ENCODE peak calls at places on chromosomes 11 and 22, in seven cellular contexts. Q, T, R, N, E, K and V are unnamed samples.

GRCh38 chr22:23609983-23610781 is 21.9 kb downstream of the DRICH1 start:
- DNase-seq in Q (no peak), T (no peak), R (no peak), N (no peak), E (no peak), K (no peak), V (no peak)

GRCh38 chr11:67436459-67437081 is 912 bp downstream of the PTPRCAP start:
- DNase-seq in Q (peak; percentile 72), T (no peak), R (no peak), N (peak; percentile 66), E (no peak), K (no peak), V (no peak)

GRCh38 chr11:29507381-29507780 is 509.4 kb downstream of the KCNA4 start:
- DNase-seq in Q (no peak), T (no peak), R (no peak), N (no peak), E (no peak), K (no peak), V (no peak)

GRCh38 chr11:82756765-82757650 is 23.3 kb upstream of the FAM181B start:
- DNase-seq in Q (no peak), T (no peak), R (no peak), N (no peak), E (no peak), K (no peak), V (no peak)

GRCh38 chr22:43488031-43488892 is 76.4 kb downstream of the MPPED1 start:
- DNase-seq in Q (no peak), T (no peak), R (no peak), N (no peak), E (no peak), K (no peak), V (no peak)

GRCh38 chr22:44172370-44173108 is 8.2 kb upstream of the PARVG start:
- DNase-seq in Q (no peak), T (no peak), R (no peak), N (no peak), E (no peak), K (peak; percentile 32), V (peak; percentile 84)

GRCh38 chr11:73651252-73651651 is 4.9 kb downstream of the PLEKHB1 start:
- DNase-seq in Q (no peak), T (no peak), R (no peak), N (no peak), E (no peak), K (no peak), V (no peak)

GRCh38 chr22:30565341-30565740 is 9.1 kb downstream of the GAL3ST1 start:
- DNase-seq in Q (no peak), T (peak; percentile 16), R (no peak), N (no peak), E (no peak), K (no peak), V (no peak)

GRCh38 chr22:41831383-41831782 is 1.5 kb upstream of the SREBF2 start:
- DNase-seq in Q (no peak), T (no peak), R (no peak), N (no peak), E (no peak), K (no peak), V (no peak)

GRCh38 chr11:124920870-124921609 is 2.0 kb downstream of the HEPN1 start:
- DNase-seq in Q (peak; percentile 80), T (peak; percentile 47), R (no peak), N (peak; percentile 76), E (peak; percentile 79), K (peak; percentile 86), V (peak; percentile 87)

GRCh38 chr11:129237456-129237855 is 45.3 kb upstream of the ARHGAP32 start:
- DNase-seq in Q (no peak), T (no peak), R (no peak), N (no peak), E (no peak), K (no peak), V (no peak)

GRCh38 chr22:32175751-32176644 is 16.9 kb upstream of the C22orf42 start:
- DNase-seq in Q (no peak), T (no peak), R (no peak), N (no peak), E (no peak), K (no peak), V (no peak)

GRCh38 chr22:22748297-22748743 is 103.9 kb downstream of the GGTLC2 start:
- DNase-seq in Q (peak; percentile 26), T (peak; percentile 52), R (no peak), N (no peak), E (peak; percentile 46), K (peak; percentile 44), V (peak; percentile 32)

GRCh38 chr22:43897751-43898261 is 6.0 kb upstream of the PNPLA5 start:
- DNase-seq in Q (no peak), T (peak; percentile 87), R (no peak), N (no peak), E (peak; percentile 70), K (no peak), V (no peak)

GRCh38 chr11:116867619-116868018 is 30.2 kb upstream of the APOA1 start:
- DNase-seq in Q (no peak), T (no peak), R (no peak), N (no peak), E (no peak), K (no peak), V (no peak)

GRCh38 chr22:49284931-49285330 is 542.7 kb downstream of the BRD1 start:
- DNase-seq in Q (no peak), T (no peak), R (no peak), N (no peak), E (no peak), K (no peak), V (no peak)

GRCh38 chr11:116177521-116178220 is 595.1 kb downstream of the BUD13 start:
- DNase-seq in Q (no peak), T (no peak), R (no peak), N (no peak), E (no peak), K (no peak), V (no peak)

GRCh38 chr11:132472411-132473205 is 1059.7 kb downstream of the OPCML start:
- DNase-seq in Q (no peak), T (no peak), R (no peak), N (no peak), E (no peak), K (peak; percentile 19), V (no peak)

GRCh38 chr22:29837780-29838598 is at the start of gene ASCC2:
- DNase-seq in Q (peak; percentile 98), T (peak; percentile 92), R (peak; percentile 98), N (peak; percentile 99), E (peak; percentile 99), K (peak; percentile 99), V (peak; percentile 100)

GRCh38 chr11:72577271-72577681 is 96.9 kb downstream of the PDE2A start:
- DNase-seq in Q (no peak), T (no peak), R (no peak), N (no peak), E (no peak), K (no peak), V (no peak)

GRCh38 chr11:83156996-83157754 is at the start of gene PCF11:
- DNase-seq in Q (no peak), T (no peak), R (no peak), N (no peak), E (no peak), K (no peak), V (no peak)

GRCh38 chr11:1836011-1836945 is 1.5 kb downstream of the SYT8 start:
- DNase-seq in Q (no peak), T (no peak), R (no peak), N (no peak), E (no peak), K (no peak), V (peak; percentile 49)
- H3K27ac ChIP-seq in Q (no peak overlapping the region), T (no peak overlapping the region), R (no peak overlapping the region), N (no peak overlapping the region), E (no peak overlapping the region), K (no peak overlapping the region), V (no peak overlapping the region)

DNA sequence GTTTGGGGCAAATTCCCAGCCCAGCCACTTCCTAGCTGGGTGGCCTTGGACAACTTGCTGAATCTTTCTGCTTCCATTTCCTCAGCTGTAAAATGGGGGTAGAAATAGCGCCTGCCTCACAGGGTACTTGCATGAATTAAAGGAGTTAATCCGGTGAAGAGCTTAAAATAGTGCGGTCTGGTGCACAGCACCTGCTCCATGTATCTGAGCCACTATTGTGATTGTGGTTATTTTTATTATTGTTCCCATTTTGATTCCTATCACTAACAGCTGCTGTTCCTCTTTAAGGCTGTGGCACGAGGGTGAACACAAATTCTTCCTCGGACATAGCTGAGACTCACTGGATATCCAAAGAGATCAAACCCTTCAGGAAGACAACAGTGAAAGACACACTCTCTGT is 46.9 kb upstream of the TP53I11 start:
- DNase-seq in Q (no peak), T (no peak), R (no peak), N (no peak), E (no peak), K (no peak), V (no peak)
- H3K27ac ChIP-seq in Q (no peak overlapping the region), T (no peak overlapping the region), R (no peak overlapping the region), N (no peak overlapping the region), E (no peak overlapping the region), K (no peak overlapping the region), V (no peak overlapping the region)

GRCh38 chr11:64842366-64842759 is 2.1 kb downstream of the CDC42BPG start:
- DNase-seq in Q (no peak), T (no peak), R (no peak), N (no peak), E (no peak), K (no peak), V (peak; percentile 37)

GRCh38 chr11:64842851-64843841 is 1.3 kb downstream of the CDC42BPG start:
- DNase-seq in Q (no peak), T (no peak), R (peak; percentile 80), N (no peak), E (no peak), K (no peak), V (peak; percentile 50)

GRCh38 chr11:64839887-64840782 is 4.3 kb downstream of the CDC42BPG start:
- DNase-seq in Q (no peak), T (no peak), R (no peak), N (no peak), E (no peak), K (no peak), V (no peak)

GRCh38 chr11:64843971-64844329 is 503 bp downstream of the CDC42BPG start:
- DNase-seq in Q (no peak), T (no peak), R (no peak), N (no peak), E (no peak), K (no peak), V (no peak)

DNA sequence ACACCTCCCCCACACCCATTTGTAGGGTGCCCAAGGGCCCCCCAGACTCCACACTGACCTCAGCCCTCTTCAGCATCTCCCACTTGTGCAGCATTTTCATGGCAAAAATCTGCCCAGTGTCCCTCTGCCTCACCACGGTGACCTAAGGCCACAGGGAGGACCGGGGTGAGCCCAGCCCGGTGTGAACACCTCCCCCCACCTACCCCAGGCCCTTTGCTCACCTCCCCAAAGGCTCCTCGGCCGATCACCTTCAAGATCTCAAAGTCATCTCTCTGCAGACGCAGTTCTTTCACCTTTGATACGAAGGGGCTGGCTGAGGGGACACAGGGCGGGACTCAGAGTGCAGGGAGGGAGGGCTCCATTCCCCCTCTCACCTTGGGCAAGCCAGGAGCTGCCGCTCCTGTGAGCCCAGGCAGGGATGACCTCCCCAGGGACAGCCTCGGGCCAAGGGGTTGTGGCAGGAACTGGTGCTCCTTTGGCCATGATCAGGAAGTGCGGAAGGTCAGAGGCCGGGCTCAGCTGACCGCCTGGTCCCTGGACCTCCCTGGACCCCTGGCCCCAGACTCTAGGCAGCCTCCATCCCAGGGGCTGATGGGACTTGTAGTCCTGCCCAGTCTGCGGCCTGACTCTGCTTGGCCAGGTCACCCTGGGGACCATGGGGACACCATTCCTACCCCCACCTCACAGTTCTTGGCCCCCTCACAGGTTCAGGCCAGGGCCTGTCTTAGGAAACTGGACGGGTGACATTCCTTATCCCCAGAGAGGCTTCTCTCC is 2.7 kb downstream of the CDC42BPG start:
- DNase-seq in Q (no peak), T (no peak), R (no peak), N (no peak), E (no peak), K (no peak), V (peak; percentile 46)
- H3K27ac ChIP-seq in Q (no peak overlapping the region), T (no peak overlapping the region), R (peak overlapping the region; percentile 96), N (no peak overlapping the region), E (no peak overlapping the region), K (no peak overlapping the region), V (no peak overlapping the region)

GRCh38 chr11:34358666-34359547 is 1.1 kb upstream of the ABTB2 start:
- DNase-seq in Q (peak; percentile 73), T (peak; percentile 73), R (no peak), N (peak; percentile 65), E (peak; percentile 65), K (peak; percentile 70), V (peak; percentile 88)
- H3K27ac ChIP-seq in Q (peak overlapping the region; percentile 36), T (no peak overlapping the region), R (peak overlapping the region; percentile 81), N (peak overlapping the region; percentile 38), E (no peak overlapping the region), K (no peak overlapping the region), V (no peak overlapping the region)